ENCODE peak calls at places on chromosomes 3 and 15, in nine cellular contexts. One of them, this sample, is unnamed.

GRCh38 chr3:127964816-127965215 is 49.8 kb downstream of the KBTBD12 start:
- DNase-seq in suprapubic skin: no peak
- DNase-seq in kidney epithelial cell: no peak
- DNase-seq in astrocyte: no peak
- DNase-seq in dorsolateral prefrontal cortex: no peak
- DNase-seq in heart left ventricle: no peak
- DNase-seq in choroid plexus epithelial cell: no peak
- DNase-seq in IMR-90: no peak
- DNase-seq in OCI-LY7: no peak
- DNase-seq in this sample: no peak

GRCh38 chr15:35958936-35959335 is 413.0 kb upstream of the DPH6 start:
- DNase-seq in kidney epithelial cell: no peak
- DNase-seq in choroid plexus epithelial cell: no peak
- DNase-seq in heart left ventricle: no peak
- DNase-seq in astrocyte: peak; percentile 23
- DNase-seq in suprapubic skin: no peak
- DNase-seq in IMR-90: peak; percentile 12
- DNase-seq in dorsolateral prefrontal cortex: no peak
- DNase-seq in OCI-LY7: no peak
- DNase-seq in this sample: no peak

GRCh38 chr3:56800373-56801150 is 1.2 kb downstream of the ARHGEF3 start:
- DNase-seq in dorsolateral prefrontal cortex: no peak
- DNase-seq in choroid plexus epithelial cell: no peak
- DNase-seq in IMR-90: no peak
- DNase-seq in kidney epithelial cell: no peak
- DNase-seq in suprapubic skin: no peak
- DNase-seq in OCI-LY7: peak; percentile 80
- DNase-seq in astrocyte: peak; percentile 38
- DNase-seq in heart left ventricle: no peak
- DNase-seq in this sample: no peak

GRCh38 chr3:150315711-150316110 is 92.4 kb upstream of the TSC22D2 start:
- DNase-seq in heart left ventricle: no peak
- DNase-seq in suprapubic skin: no peak
- DNase-seq in choroid plexus epithelial cell: no peak
- DNase-seq in IMR-90: no peak
- DNase-seq in astrocyte: no peak
- DNase-seq in OCI-LY7: no peak
- DNase-seq in dorsolateral prefrontal cortex: no peak
- DNase-seq in kidney epithelial cell: no peak
- DNase-seq in this sample: no peak

GRCh38 chr15:62491642-62492041 is 326.6 kb upstream of the C2CD4B start:
- DNase-seq in OCI-LY7: no peak
- DNase-seq in heart left ventricle: no peak
- DNase-seq in astrocyte: peak; percentile 68
- DNase-seq in kidney epithelial cell: no peak
- DNase-seq in suprapubic skin: no peak
- DNase-seq in IMR-90: peak; percentile 73
- DNase-seq in choroid plexus epithelial cell: peak; percentile 82
- DNase-seq in dorsolateral prefrontal cortex: no peak
- DNase-seq in this sample: no peak

GRCh38 chr3:13093687-13094086 is 20.5 kb upstream of the IQSEC1 start:
- DNase-seq in suprapubic skin: no peak
- DNase-seq in heart left ventricle: peak; percentile 18
- DNase-seq in OCI-LY7: peak; percentile 47
- DNase-seq in astrocyte: no peak
- DNase-seq in dorsolateral prefrontal cortex: no peak
- DNase-seq in kidney epithelial cell: no peak
- DNase-seq in IMR-90: peak; percentile 3
- DNase-seq in choroid plexus epithelial cell: peak; percentile 12
- DNase-seq in this sample: no peak

GRCh38 chr3:48598323-48599076 is 3.4 kb upstream of the COL7A1 start:
- DNase-seq in heart left ventricle: peak; percentile 84
- DNase-seq in astrocyte: peak; percentile 74
- DNase-seq in suprapubic skin: no peak
- DNase-seq in IMR-90: peak; percentile 94
- DNase-seq in kidney epithelial cell: peak; percentile 76
- DNase-seq in dorsolateral prefrontal cortex: no peak
- DNase-seq in OCI-LY7: no peak
- DNase-seq in choroid plexus epithelial cell: peak; percentile 92
- DNase-seq in this sample: no peak

GRCh38 chr3:101850327-101851048 is 1.2 kb downstream of the NFKBIZ start:
- DNase-seq in OCI-LY7: peak; percentile 69
- DNase-seq in kidney epithelial cell: no peak
- DNase-seq in IMR-90: peak; percentile 81
- DNase-seq in suprapubic skin: no peak
- DNase-seq in astrocyte: peak; percentile 71
- DNase-seq in heart left ventricle: no peak
- DNase-seq in choroid plexus epithelial cell: peak; percentile 88
- DNase-seq in dorsolateral prefrontal cortex: no peak
- DNase-seq in this sample: no peak

GRCh38 chr15:39508536-39508935 is 72.3 kb upstream of the THBS1 start:
- DNase-seq in heart left ventricle: no peak
- DNase-seq in OCI-LY7: no peak
- DNase-seq in dorsolateral prefrontal cortex: no peak
- DNase-seq in IMR-90: no peak
- DNase-seq in kidney epithelial cell: no peak
- DNase-seq in suprapubic skin: no peak
- DNase-seq in choroid plexus epithelial cell: no peak
- DNase-seq in astrocyte: no peak
- DNase-seq in this sample: no peak

GRCh38 chr15:75840659-75841058 is 2.6 kb upstream of the UBE2Q2 start:
- DNase-seq in astrocyte: peak; percentile 63
- DNase-seq in IMR-90: peak; percentile 75
- DNase-seq in OCI-LY7: no peak
- DNase-seq in suprapubic skin: no peak
- DNase-seq in kidney epithelial cell: no peak
- DNase-seq in choroid plexus epithelial cell: peak; percentile 73
- DNase-seq in heart left ventricle: no peak
- DNase-seq in dorsolateral prefrontal cortex: no peak
- DNase-seq in this sample: no peak

GRCh38 chr3:16302082-16302631 is 37.1 kb downstream of the OXNAD1 start:
- DNase-seq in choroid plexus epithelial cell: no peak
- DNase-seq in kidney epithelial cell: no peak
- DNase-seq in heart left ventricle: no peak
- DNase-seq in suprapubic skin: peak; percentile 8
- DNase-seq in astrocyte: no peak
- DNase-seq in OCI-LY7: no peak
- DNase-seq in IMR-90: no peak
- DNase-seq in dorsolateral prefrontal cortex: no peak
- DNase-seq in this sample: no peak
- H3K4me3 ChIP-seq in choroid plexus epithelial cell: no peak overlapping the region
- H3K4me3 ChIP-seq in kidney epithelial cell: no peak overlapping the region
- H3K4me3 ChIP-seq in heart left ventricle: no peak overlapping the region
- H3K4me3 ChIP-seq in suprapubic skin: no peak overlapping the region
- H3K4me3 ChIP-seq in astrocyte: no peak overlapping the region
- H3K4me3 ChIP-seq in OCI-LY7: no peak overlapping the region
- H3K4me3 ChIP-seq in IMR-90: no peak overlapping the region
- H3K4me3 ChIP-seq in dorsolateral prefrontal cortex: no peak overlapping the region
- H3K4me3 ChIP-seq in this sample: no peak overlapping the region

GRCh38 chr15:84980196-84981053 is 1.2 kb upstream of the PDE8A start:
- DNase-seq in suprapubic skin: peak; percentile 93
- DNase-seq in choroid plexus epithelial cell: peak; percentile 93
- DNase-seq in dorsolateral prefrontal cortex: peak; percentile 83
- DNase-seq in astrocyte: peak; percentile 87
- DNase-seq in kidney epithelial cell: no peak
- DNase-seq in OCI-LY7: peak; percentile 87
- DNase-seq in heart left ventricle: peak; percentile 91
- DNase-seq in IMR-90: peak; percentile 74
- DNase-seq in this sample: peak; percentile 33

GRCh38 chr15:84982301-84982920 is 755 bp downstream of the PDE8A start:
- DNase-seq in suprapubic skin: no peak
- DNase-seq in kidney epithelial cell: no peak
- DNase-seq in choroid plexus epithelial cell: peak; percentile 47
- DNase-seq in dorsolateral prefrontal cortex: no peak
- DNase-seq in IMR-90: peak; percentile 18
- DNase-seq in astrocyte: no peak
- DNase-seq in OCI-LY7: peak; percentile 26
- DNase-seq in heart left ventricle: peak; percentile 42
- DNase-seq in this sample: peak; percentile 26

GRCh38 chr15:84981054-84981710 is 474 bp upstream of the PDE8A start:
- DNase-seq in dorsolateral prefrontal cortex: peak; percentile 91
- DNase-seq in heart left ventricle: peak; percentile 97
- DNase-seq in kidney epithelial cell: peak; percentile 73
- DNase-seq in OCI-LY7: peak; percentile 98
- DNase-seq in astrocyte: peak; percentile 92
- DNase-seq in choroid plexus epithelial cell: peak; percentile 99
- DNase-seq in suprapubic skin: peak; percentile 94
- DNase-seq in IMR-90: peak; percentile 96
- DNase-seq in this sample: peak; percentile 53

GRCh38 chr15:84981711-84982300 is at the start of gene PDE8A:
- DNase-seq in suprapubic skin: peak; percentile 82
- DNase-seq in heart left ventricle: peak; percentile 70
- DNase-seq in choroid plexus epithelial cell: peak; percentile 58
- DNase-seq in OCI-LY7: peak; percentile 64
- DNase-seq in astrocyte: peak; percentile 37
- DNase-seq in IMR-90: peak; percentile 31
- DNase-seq in kidney epithelial cell: no peak
- DNase-seq in dorsolateral prefrontal cortex: no peak
- DNase-seq in this sample: no peak

GRCh38 chr15:84979651-84980050 is 2.0 kb upstream of the PDE8A start:
- DNase-seq in dorsolateral prefrontal cortex: no peak
- DNase-seq in heart left ventricle: peak; percentile 45
- DNase-seq in kidney epithelial cell: no peak
- DNase-seq in choroid plexus epithelial cell: no peak
- DNase-seq in OCI-LY7: no peak
- DNase-seq in astrocyte: no peak
- DNase-seq in IMR-90: no peak
- DNase-seq in suprapubic skin: no peak
- DNase-seq in this sample: no peak
- H3K4me3 ChIP-seq in dorsolateral prefrontal cortex: peak overlapping the region; percentile 87
- H3K4me3 ChIP-seq in heart left ventricle: peak overlapping the region; percentile 95
- H3K4me3 ChIP-seq in kidney epithelial cell: no peak overlapping the region
- H3K4me3 ChIP-seq in choroid plexus epithelial cell: peak overlapping the region; percentile 38
- H3K4me3 ChIP-seq in OCI-LY7: peak overlapping the region; percentile 73
- H3K4me3 ChIP-seq in astrocyte: no peak overlapping the region
- H3K4me3 ChIP-seq in IMR-90: no peak overlapping the region
- H3K4me3 ChIP-seq in suprapubic skin: peak overlapping the region; percentile 96
- H3K4me3 ChIP-seq in this sample: peak overlapping the region; percentile 92

GRCh38 chr15:26632500-26632899 is 140.4 kb downstream of the GABRB3 start:
- DNase-seq in choroid plexus epithelial cell: no peak
- DNase-seq in IMR-90: no peak
- DNase-seq in dorsolateral prefrontal cortex: no peak
- DNase-seq in heart left ventricle: no peak
- DNase-seq in astrocyte: no peak
- DNase-seq in OCI-LY7: peak; percentile 16
- DNase-seq in suprapubic skin: no peak
- DNase-seq in kidney epithelial cell: no peak
- DNase-seq in this sample: no peak

GRCh38 chr15:26630857-26631256 is 142.0 kb downstream of the GABRB3 start:
- DNase-seq in choroid plexus epithelial cell: no peak
- DNase-seq in IMR-90: no peak
- DNase-seq in kidney epithelial cell: no peak
- DNase-seq in suprapubic skin: no peak
- DNase-seq in OCI-LY7: peak; percentile 13
- DNase-seq in dorsolateral prefrontal cortex: no peak
- DNase-seq in heart left ventricle: no peak
- DNase-seq in astrocyte: no peak
- DNase-seq in this sample: no peak

GRCh38 chr15:26631894-26632293 is 141.0 kb downstream of the GABRB3 start:
- DNase-seq in choroid plexus epithelial cell: no peak
- DNase-seq in OCI-LY7: peak; percentile 41
- DNase-seq in kidney epithelial cell: no peak
- DNase-seq in IMR-90: no peak
- DNase-seq in heart left ventricle: no peak
- DNase-seq in astrocyte: no peak
- DNase-seq in suprapubic skin: no peak
- DNase-seq in dorsolateral prefrontal cortex: no peak
- DNase-seq in this sample: no peak

GRCh38 chr15:26628071-26628470 is 144.8 kb downstream of the GABRB3 start:
- DNase-seq in dorsolateral prefrontal cortex: no peak
- DNase-seq in IMR-90: no peak
- DNase-seq in suprapubic skin: no peak
- DNase-seq in OCI-LY7: peak; percentile 47
- DNase-seq in choroid plexus epithelial cell: no peak
- DNase-seq in kidney epithelial cell: no peak
- DNase-seq in astrocyte: no peak
- DNase-seq in heart left ventricle: no peak
- DNase-seq in this sample: no peak

GRCh38 chr15:26628879-26629529 is 143.9 kb downstream of the GABRB3 start:
- DNase-seq in astrocyte: peak; percentile 34
- DNase-seq in kidney epithelial cell: no peak
- DNase-seq in dorsolateral prefrontal cortex: no peak
- DNase-seq in suprapubic skin: no peak
- DNase-seq in heart left ventricle: peak; percentile 87
- DNase-seq in OCI-LY7: peak; percentile 87
- DNase-seq in IMR-90: peak; percentile 2
- DNase-seq in choroid plexus epithelial cell: no peak
- DNase-seq in this sample: no peak
- H3K4me3 ChIP-seq in astrocyte: peak overlapping the region; percentile 10
- H3K4me3 ChIP-seq in kidney epithelial cell: peak overlapping the region; percentile 19
- H3K4me3 ChIP-seq in dorsolateral prefrontal cortex: peak overlapping the region; percentile 26
- H3K4me3 ChIP-seq in suprapubic skin: peak overlapping the region; percentile 30
- H3K4me3 ChIP-seq in heart left ventricle: peak overlapping the region; percentile 43
- H3K4me3 ChIP-seq in OCI-LY7: peak overlapping the region; percentile 75
- H3K4me3 ChIP-seq in IMR-90: peak overlapping the region; percentile 26
- H3K4me3 ChIP-seq in choroid plexus epithelial cell: no peak overlapping the region
- H3K4me3 ChIP-seq in this sample: peak overlapping the region; percentile 44

GRCh38 chr3:134312072-134312872 is 61.6 kb upstream of the RYK start:
- DNase-seq in OCI-LY7: no peak
- DNase-seq in astrocyte: peak; percentile 82
- DNase-seq in kidney epithelial cell: no peak
- DNase-seq in choroid plexus epithelial cell: peak; percentile 52
- DNase-seq in heart left ventricle: peak; percentile 43
- DNase-seq in IMR-90: no peak
- DNase-seq in suprapubic skin: no peak
- DNase-seq in dorsolateral prefrontal cortex: no peak
- DNase-seq in this sample: no peak
- H3K4me3 ChIP-seq in OCI-LY7: no peak overlapping the region
- H3K4me3 ChIP-seq in astrocyte: no peak overlapping the region
- H3K4me3 ChIP-seq in kidney epithelial cell: no peak overlapping the region
- H3K4me3 ChIP-seq in choroid plexus epithelial cell: no peak overlapping the region
- H3K4me3 ChIP-seq in heart left ventricle: peak overlapping the region; percentile 54
- H3K4me3 ChIP-seq in IMR-90: no peak overlapping the region
- H3K4me3 ChIP-seq in suprapubic skin: peak overlapping the region; percentile 52
- H3K4me3 ChIP-seq in dorsolateral prefrontal cortex: no peak overlapping the region
- H3K4me3 ChIP-seq in this sample: peak overlapping the region; percentile 62

GRCh38 chr15:42549052-42549491 is 434 bp downstream of the HAUS2 start:
- DNase-seq in choroid plexus epithelial cell: peak; percentile 33
- DNase-seq in suprapubic skin: no peak
- DNase-seq in heart left ventricle: no peak
- DNase-seq in kidney epithelial cell: no peak
- DNase-seq in OCI-LY7: peak; percentile 76
- DNase-seq in astrocyte: peak; percentile 18
- DNase-seq in dorsolateral prefrontal cortex: no peak
- DNase-seq in IMR-90: peak; percentile 12
- DNase-seq in this sample: no peak
- H3K4me3 ChIP-seq in choroid plexus epithelial cell: peak overlapping the region; percentile 96
- H3K4me3 ChIP-seq in suprapubic skin: peak overlapping the region; percentile 80
- H3K4me3 ChIP-seq in heart left ventricle: peak overlapping the region; percentile 81
- H3K4me3 ChIP-seq in kidney epithelial cell: peak overlapping the region; percentile 84
- H3K4me3 ChIP-seq in OCI-LY7: peak overlapping the region; percentile 98
- H3K4me3 ChIP-seq in astrocyte: peak overlapping the region; percentile 94
- H3K4me3 ChIP-seq in dorsolateral prefrontal cortex: peak overlapping the region; percentile 91
- H3K4me3 ChIP-seq in IMR-90: peak overlapping the region; percentile 85
- H3K4me3 ChIP-seq in this sample: peak overlapping the region; percentile 97

GRCh38 chr3:39385456-39386098 is 2.4 kb downstream of the SLC25A38 start:
- DNase-seq in choroid plexus epithelial cell: no peak
- DNase-seq in OCI-LY7: no peak
- DNase-seq in IMR-90: no peak
- DNase-seq in dorsolateral prefrontal cortex: no peak
- DNase-seq in suprapubic skin: no peak
- DNase-seq in astrocyte: no peak
- DNase-seq in kidney epithelial cell: no peak
- DNase-seq in heart left ventricle: no peak
- DNase-seq in this sample: no peak
- H3K4me3 ChIP-seq in choroid plexus epithelial cell: no peak overlapping the region
- H3K4me3 ChIP-seq in OCI-LY7: peak overlapping the region; percentile 76
- H3K4me3 ChIP-seq in IMR-90: no peak overlapping the region
- H3K4me3 ChIP-seq in dorsolateral prefrontal cortex: no peak overlapping the region
- H3K4me3 ChIP-seq in suprapubic skin: no peak overlapping the region
- H3K4me3 ChIP-seq in astrocyte: no peak overlapping the region
- H3K4me3 ChIP-seq in kidney epithelial cell: no peak overlapping the region
- H3K4me3 ChIP-seq in heart left ventricle: no peak overlapping the region
- H3K4me3 ChIP-seq in this sample: no peak overlapping the region